ENCODE peak calls at places on chromosomes 2 and 18, in four cellular contexts. One of them, this sample, is unnamed.

GRCh38 chr2:157497603-157498314 is 53.9 kb upstream of the CYTIP start:
- DNase-seq in H1: no peak
- DNase-seq in mesendoderm: peak; percentile 55
- DNase-seq in H9: no peak
- DNase-seq in this sample: peak; percentile 49

GRCh38 chr2:224069172-224069571 is 30.1 kb upstream of the SERPINE2 start:
- DNase-seq in H1: no peak
- DNase-seq in mesendoderm: no peak
- DNase-seq in H9: no peak
- DNase-seq in this sample: no peak

GRCh38 chr2:133843091-133843490 is 274.8 kb upstream of the NCKAP5 start:
- DNase-seq in H1: no peak
- DNase-seq in mesendoderm: no peak
- DNase-seq in H9: no peak
- DNase-seq in this sample: peak; percentile 44

GRCh38 chr2:193695367-193695766 is 1500.6 kb upstream of the TMEFF2 start:
- DNase-seq in H1: no peak
- DNase-seq in mesendoderm: peak; percentile 13
- DNase-seq in H9: no peak
- DNase-seq in this sample: no peak

GRCh38 chr2:164675027-164675426 is 53.7 kb upstream of the GRB14 start:
- DNase-seq in H1: no peak
- DNase-seq in mesendoderm: no peak
- DNase-seq in H9: no peak
- DNase-seq in this sample: no peak

GRCh38 chr2:31271851-31272267 is 37.9 kb downstream of the EHD3 start:
- DNase-seq in H1: no peak
- DNase-seq in mesendoderm: peak; percentile 63
- DNase-seq in H9: no peak
- DNase-seq in this sample: peak; percentile 26

GRCh38 chr2:107187870-107188269 is 301.9 kb upstream of the ST6GAL2 start:
- DNase-seq in H1: no peak
- DNase-seq in mesendoderm: no peak
- DNase-seq in H9: no peak
- DNase-seq in this sample: no peak

GRCh38 chr2:109463891-109464290 is 149.9 kb downstream of the SEPTIN10 start:
- DNase-seq in H1: no peak
- DNase-seq in mesendoderm: no peak
- DNase-seq in H9: no peak
- DNase-seq in this sample: no peak

GRCh38 chr2:61775956-61776570 is 77.8 kb downstream of the FAM161A start:
- DNase-seq in H1: no peak
- DNase-seq in mesendoderm: no peak
- DNase-seq in H9: no peak
- DNase-seq in this sample: no peak

GRCh38 chr2:170747921-170748320 is 22.3 kb upstream of the ERICH2 start:
- DNase-seq in H1: no peak
- DNase-seq in mesendoderm: no peak
- DNase-seq in H9: no peak
- DNase-seq in this sample: peak; percentile 95

GRCh38 chr2:191126386-191126785 is 24.4 kb downstream of the STAT4 start:
- DNase-seq in H1: no peak
- DNase-seq in mesendoderm: no peak
- DNase-seq in H9: no peak
- DNase-seq in this sample: no peak

GRCh38 chr2:205460217-205460616 is 222.1 kb upstream of the NRP2 start:
- DNase-seq in H1: no peak
- DNase-seq in mesendoderm: no peak
- DNase-seq in H9: no peak
- DNase-seq in this sample: no peak

GRCh38 chr2:203759692-203760365 is 53.4 kb downstream of the CD28 start:
- DNase-seq in H1: no peak
- DNase-seq in mesendoderm: peak; percentile 30
- DNase-seq in H9: no peak
- DNase-seq in this sample: peak; percentile 87

GRCh38 chr2:70201831-70202230 is 11.0 kb upstream of the C2orf42 start:
- DNase-seq in H1: no peak
- DNase-seq in mesendoderm: no peak
- DNase-seq in H9: no peak
- DNase-seq in this sample: no peak

GRCh38 chr2:98564541-98565164 is 43.7 kb downstream of the COA5 start:
- DNase-seq in H1: no peak
- DNase-seq in mesendoderm: no peak
- DNase-seq in H9: no peak
- DNase-seq in this sample: no peak

GRCh38 chr2:118856978-118857676 is 9.7 kb upstream of the EN1 start:
- DNase-seq in H1: no peak
- DNase-seq in mesendoderm: peak; percentile 15
- DNase-seq in H9: peak; percentile 50
- DNase-seq in this sample: no peak

GRCh38 chr2:15763106-15763821 is 171.6 kb downstream of the DDX1 start:
- DNase-seq in H1: no peak
- DNase-seq in mesendoderm: no peak
- DNase-seq in H9: peak; percentile 20
- DNase-seq in this sample: no peak

GRCh38 chr2:26607698-26608097 is 33.5 kb downstream of the CIB4 start:
- DNase-seq in H1: no peak
- DNase-seq in mesendoderm: no peak
- DNase-seq in H9: peak; percentile 20
- DNase-seq in this sample: no peak

GRCh38 chr2:217065695-217066405 is 206.0 kb upstream of the TNP1 start:
- DNase-seq in H1: no peak
- DNase-seq in mesendoderm: no peak
- DNase-seq in H9: no peak
- DNase-seq in this sample: peak; percentile 98

GRCh38 chr2:26299488-26300092 is 46.4 kb upstream of the SELENOI start:
- DNase-seq in H1: peak; percentile 13
- DNase-seq in mesendoderm: peak; percentile 87
- DNase-seq in H9: no peak
- DNase-seq in this sample: peak; percentile 68

GRCh38 chr2:174038472-174038871 is 73.3 kb upstream of the SP3 start:
- DNase-seq in H1: no peak
- DNase-seq in mesendoderm: no peak
- DNase-seq in H9: no peak
- DNase-seq in this sample: no peak

GRCh38 chr18:59460060-59460395 is 101.0 kb upstream of the LMAN1 start:
- DNase-seq in H1: no peak
- DNase-seq in mesendoderm: peak; percentile 59
- DNase-seq in H9: no peak
- DNase-seq in this sample: peak; percentile 40

GRCh38 chr2:61426267-61426897 is 44.5 kb downstream of the USP34 start:
- DNase-seq in H1: peak; percentile 17
- DNase-seq in mesendoderm: peak; percentile 89
- DNase-seq in H9: peak; percentile 83
- DNase-seq in this sample: no peak

GRCh38 chr2:71788186-71788525 is 334.8 kb downstream of the DYSF start:
- DNase-seq in H1: no peak
- DNase-seq in mesendoderm: no peak
- DNase-seq in H9: no peak
- DNase-seq in this sample: no peak

GRCh38 chr2:119826370-119826961 is 66.7 kb downstream of the PTPN4 start:
- DNase-seq in H1: no peak
- DNase-seq in mesendoderm: peak; percentile 77
- DNase-seq in H9: no peak
- DNase-seq in this sample: peak; percentile 21

GRCh38 chr2:60480089-60480773 is 73.2 kb downstream of the BCL11A start:
- DNase-seq in H1: no peak
- DNase-seq in mesendoderm: no peak
- DNase-seq in H9: peak; percentile 24
- DNase-seq in this sample: no peak

GRCh38 chr2:160429248-160430000 is 64.2 kb downstream of the RBMS1 start:
- DNase-seq in H1: no peak
- DNase-seq in mesendoderm: peak; percentile 61
- DNase-seq in H9: no peak
- DNase-seq in this sample: peak; percentile 75

GRCh38 chr2:172404824-172405223 is 22.6 kb upstream of the ITGA6 start:
- DNase-seq in H1: no peak
- DNase-seq in mesendoderm: no peak
- DNase-seq in H9: no peak
- DNase-seq in this sample: peak; percentile 91

GRCh38 chr2:60476206-60476946 is 77.1 kb downstream of the BCL11A start:
- DNase-seq in H1: no peak
- DNase-seq in mesendoderm: no peak
- DNase-seq in H9: peak; percentile 25
- DNase-seq in this sample: no peak

GRCh38 chr2:226994775-226995174 is 158.9 kb downstream of the RHBDD1 start:
- DNase-seq in H1: no peak
- DNase-seq in mesendoderm: no peak
- DNase-seq in H9: no peak
- DNase-seq in this sample: no peak

GRCh38 chr2:105730170-105730569 is 14.5 kb upstream of the NCK2 start:
- DNase-seq in H1: no peak
- DNase-seq in mesendoderm: no peak
- DNase-seq in H9: no peak
- DNase-seq in this sample: no peak

GRCh38 chr2:219362524-219363164 is 25.1 kb downstream of the DNPEP start:
- DNase-seq in H1: no peak
- DNase-seq in mesendoderm: peak; percentile 47
- DNase-seq in H9: no peak
- DNase-seq in this sample: peak; percentile 99

GRCh38 chr18:23131693-23132319 is 3.5 kb upstream of the CABLES1 start:
- DNase-seq in H1: no peak
- DNase-seq in mesendoderm: peak; percentile 86
- DNase-seq in H9: peak; percentile 48
- DNase-seq in this sample: peak; percentile 84

GRCh38 chr2:241036397-241036963 is 38.1 kb downstream of the SNED1 start:
- DNase-seq in H1: no peak
- DNase-seq in mesendoderm: peak; percentile 22
- DNase-seq in H9: peak; percentile 78
- DNase-seq in this sample: no peak

GRCh38 chr2:241036964-241037421 is 38.6 kb downstream of the SNED1 start:
- DNase-seq in H1: no peak
- DNase-seq in mesendoderm: no peak
- DNase-seq in H9: no peak
- DNase-seq in this sample: no peak

GRCh38 chr2:241038374-241039180 is 40.2 kb downstream of the SNED1 start:
- DNase-seq in H1: no peak
- DNase-seq in mesendoderm: no peak
- DNase-seq in H9: no peak
- DNase-seq in this sample: no peak

GRCh38 chr2:241035818-241036396 is 37.5 kb downstream of the SNED1 start:
- DNase-seq in H1: no peak
- DNase-seq in mesendoderm: no peak
- DNase-seq in H9: peak; percentile 51
- DNase-seq in this sample: no peak

GRCh38 chr2:241037498-241037897 is 39.1 kb downstream of the SNED1 start:
- DNase-seq in H1: no peak
- DNase-seq in mesendoderm: no peak
- DNase-seq in H9: no peak
- DNase-seq in this sample: no peak
- H2BK120ac ChIP-seq in H1: no peak overlapping the region
- H2BK120ac ChIP-seq in mesendoderm: no peak overlapping the region
- H2BK120ac ChIP-seq in H9: no peak overlapping the region
- H2BK120ac ChIP-seq in this sample: no peak overlapping the region

GRCh38 chr2:129863350-129863749 is 116.1 kb upstream of the RAB6C start:
- DNase-seq in H1: no peak
- DNase-seq in mesendoderm: no peak
- DNase-seq in H9: no peak
- DNase-seq in this sample: no peak
- H4K5ac ChIP-seq in H1: no peak overlapping the region
- H4K5ac ChIP-seq in mesendoderm: no peak overlapping the region
- H4K5ac ChIP-seq in H9: no peak overlapping the region
- H4K5ac ChIP-seq in this sample: no peak overlapping the region

DNA sequence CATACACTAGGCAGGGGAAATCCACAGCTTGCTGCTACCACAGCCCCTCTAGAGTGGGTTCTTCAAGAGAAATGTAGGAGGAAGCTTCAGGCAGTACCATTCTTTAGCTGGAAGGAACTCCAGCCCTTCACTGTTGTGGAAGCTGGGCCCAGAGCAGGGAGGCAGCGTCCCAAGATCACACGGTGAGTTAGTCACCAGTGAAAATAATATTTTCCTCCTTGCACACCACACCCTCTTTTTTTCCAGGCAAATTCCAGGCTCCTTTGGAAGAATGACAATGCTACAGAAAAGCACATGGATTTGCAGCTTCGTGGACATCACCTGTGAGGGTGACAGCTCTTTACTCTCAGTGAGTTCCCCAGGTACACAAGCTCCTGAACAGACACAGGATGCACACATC is 157.1 kb downstream of the COL6A3 start:
- DNase-seq in H1: no peak
- DNase-seq in mesendoderm: no peak
- DNase-seq in H9: no peak
- DNase-seq in this sample: peak; percentile 86
- H2BK120ac ChIP-seq in H1: no peak overlapping the region
- H2BK120ac ChIP-seq in mesendoderm: no peak overlapping the region
- H2BK120ac ChIP-seq in H9: no peak overlapping the region
- H2BK120ac ChIP-seq in this sample: peak overlapping the region; percentile 99

DNA sequence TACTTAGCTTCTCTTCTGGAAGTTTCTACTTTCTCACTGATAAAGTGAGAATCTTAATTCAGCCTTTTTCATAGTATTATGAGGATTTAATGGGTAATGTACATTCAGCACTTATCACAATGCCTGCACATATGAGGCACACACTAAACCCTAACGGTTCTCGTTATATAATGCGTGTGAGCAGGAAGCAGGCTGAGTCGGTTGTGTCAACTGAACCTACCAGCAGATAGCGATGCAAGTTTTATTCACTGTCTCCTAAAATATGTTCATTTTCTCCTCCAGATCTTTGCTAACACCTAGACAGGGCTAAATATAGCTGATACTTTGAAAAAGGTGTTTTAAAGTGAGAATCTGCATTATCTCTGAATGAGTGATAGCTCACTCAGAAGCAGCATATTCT is 201.6 kb downstream of the ALPK2 start:
- DNase-seq in H1: no peak
- DNase-seq in mesendoderm: no peak
- DNase-seq in H9: no peak
- DNase-seq in this sample: no peak
- H4K5ac ChIP-seq in H1: no peak overlapping the region
- H4K5ac ChIP-seq in mesendoderm: no peak overlapping the region
- H4K5ac ChIP-seq in H9: no peak overlapping the region
- H4K5ac ChIP-seq in this sample: no peak overlapping the region

GRCh38 chr18:6683112-6683876 is 46.2 kb upstream of the ARHGAP28 start:
- DNase-seq in H1: no peak
- DNase-seq in mesendoderm: peak; percentile 33
- DNase-seq in H9: peak; percentile 77
- DNase-seq in this sample: no peak
- H2BK120ac ChIP-seq in H1: no peak overlapping the region
- H2BK120ac ChIP-seq in mesendoderm: no peak overlapping the region
- H2BK120ac ChIP-seq in H9: no peak overlapping the region
- H2BK120ac ChIP-seq in this sample: no peak overlapping the region

DNA sequence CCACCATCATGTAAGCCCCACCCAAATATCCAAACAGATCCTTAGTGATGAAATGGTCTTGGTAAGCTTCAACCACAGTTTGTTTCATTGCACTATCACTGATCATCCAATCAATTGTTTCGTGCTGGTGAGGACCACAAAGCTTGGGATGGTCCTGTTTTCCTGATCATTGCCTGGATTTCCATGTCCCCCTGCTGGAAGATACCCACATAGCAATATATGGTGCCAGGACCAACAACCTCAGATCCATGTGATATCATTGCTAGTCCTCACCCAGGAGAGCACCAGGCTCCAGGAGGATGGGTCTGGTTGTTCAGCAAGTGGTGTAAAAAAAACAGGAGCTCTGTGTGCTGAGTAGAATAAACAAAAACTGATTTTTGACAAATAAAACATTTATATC is 206.5 kb upstream of the SH3BP4 start:
- DNase-seq in H1: no peak
- DNase-seq in mesendoderm: peak; percentile 53
- DNase-seq in H9: no peak
- DNase-seq in this sample: no peak
- H4K5ac ChIP-seq in H1: no peak overlapping the region
- H4K5ac ChIP-seq in mesendoderm: no peak overlapping the region
- H4K5ac ChIP-seq in H9: no peak overlapping the region
- H4K5ac ChIP-seq in this sample: no peak overlapping the region

This sample was measured in IMR-90.